ENCODE peak calls at places on chromosome 6, in four cellular contexts. One of them, this sample, is unnamed.

GRCh38 chr6:150408842-150409241 is 40.0 kb downstream of the IYD start:
- DNase-seq in aorta: no peak
- DNase-seq in adrenal gland: no peak
- DNase-seq in ACHN: no peak
- DNase-seq in this sample: no peak

GRCh38 chr6:82568290-82568993 is 204.8 kb downstream of the TPBG start:
- DNase-seq in aorta: no peak
- DNase-seq in adrenal gland: no peak
- DNase-seq in ACHN: no peak
- DNase-seq in this sample: no peak

GRCh38 chr6:88722691-88723090 is 240.7 kb downstream of the RNGTT start:
- DNase-seq in aorta: no peak
- DNase-seq in adrenal gland: no peak
- DNase-seq in ACHN: no peak
- DNase-seq in this sample: no peak

GRCh38 chr6:151160869-151161268 is 78.9 kb upstream of the AKAP12 start:
- DNase-seq in aorta: no peak
- DNase-seq in adrenal gland: no peak
- DNase-seq in ACHN: peak; percentile 47
- DNase-seq in this sample: no peak

GRCh38 chr6:169263836-169264608 is 10.4 kb upstream of the THBS2 start:
- DNase-seq in aorta: peak; percentile 86
- DNase-seq in adrenal gland: peak; percentile 86
- DNase-seq in ACHN: peak; percentile 6
- DNase-seq in this sample: no peak

GRCh38 chr6:49457771-49458170 is 5.3 kb downstream of the MMUT start:
- DNase-seq in aorta: no peak
- DNase-seq in adrenal gland: no peak
- DNase-seq in ACHN: peak; percentile 10
- DNase-seq in this sample: no peak

GRCh38 chr6:90144396-90144795 is 152.2 kb downstream of the BACH2 start:
- DNase-seq in aorta: no peak
- DNase-seq in adrenal gland: no peak
- DNase-seq in ACHN: no peak
- DNase-seq in this sample: no peak

GRCh38 chr6:47595785-47596184 is 102.6 kb upstream of the ADGRF4 start:
- DNase-seq in aorta: no peak
- DNase-seq in adrenal gland: no peak
- DNase-seq in ACHN: no peak
- DNase-seq in this sample: no peak

GRCh38 chr6:82365011-82365751 is 1.6 kb downstream of the TPBG start:
- DNase-seq in aorta: no peak
- DNase-seq in adrenal gland: no peak
- DNase-seq in ACHN: peak; percentile 31
- DNase-seq in this sample: no peak

GRCh38 chr6:41637179-41638001 is 878 bp upstream of the MDFI start:
- DNase-seq in aorta: peak; percentile 73
- DNase-seq in adrenal gland: no peak
- DNase-seq in ACHN: no peak
- DNase-seq in this sample: no peak

GRCh38 chr6:130215526-130215925 is 7.2 kb downstream of the SAMD3 start:
- DNase-seq in aorta: no peak
- DNase-seq in adrenal gland: no peak
- DNase-seq in ACHN: no peak
- DNase-seq in this sample: no peak

GRCh38 chr6:54173084-54173483 is 61.8 kb downstream of the MLIP start:
- DNase-seq in aorta: no peak
- DNase-seq in adrenal gland: no peak
- DNase-seq in ACHN: peak; percentile 4
- DNase-seq in this sample: no peak

GRCh38 chr6:33091957-33092356 is 16.2 kb downstream of the HLA-DPB1 start:
- DNase-seq in aorta: peak; percentile 80
- DNase-seq in adrenal gland: no peak
- DNase-seq in ACHN: peak; percentile 56
- DNase-seq in this sample: no peak

GRCh38 chr6:109767961-109768360 is 76.9 kb downstream of the FIG4 start:
- DNase-seq in aorta: no peak
- DNase-seq in adrenal gland: no peak
- DNase-seq in ACHN: no peak
- DNase-seq in this sample: no peak

GRCh38 chr6:161168281-161168891 is 105.5 kb downstream of the AGPAT4 start:
- DNase-seq in aorta: no peak
- DNase-seq in adrenal gland: peak; percentile 65
- DNase-seq in ACHN: peak; percentile 91
- DNase-seq in this sample: no peak

GRCh38 chr6:167398214-167399050 is 73.5 kb downstream of the TTLL2 start:
- DNase-seq in aorta: no peak
- DNase-seq in adrenal gland: no peak
- DNase-seq in ACHN: no peak
- DNase-seq in this sample: no peak

GRCh38 chr6:146856296-146856695 is 257.5 kb downstream of the ADGB start:
- DNase-seq in aorta: no peak
- DNase-seq in adrenal gland: no peak
- DNase-seq in ACHN: no peak
- DNase-seq in this sample: no peak

This sample was measured in coronary artery.